ENCODE peak calls at places on chromosomes 12 and 14, in five cellular contexts. U is WERI-Rb-1, Q is HEK293T, N is brain microvascular endothelial cell, M is cardiac fibroblast. K is an unnamed sample.

GRCh38 chr12:108801736-108802665 is 55.4 kb downstream of the SSH1 start:
- DNase-seq in U (no peak), Q (no peak), N (peak), M (peak), K (peak)

GRCh38 chr12:92028039-92028709 is 117.5 kb downstream of the BTG1 start:
- DNase-seq in U (no peak), Q (no peak), N (no peak), M (peak), K (peak)

GRCh38 chr12:68011882-68012207 is 22.6 kb downstream of the IFNG-AS1 start:
- DNase-seq in U (no peak), Q (no peak), N (peak), M (peak), K (peak)

GRCh38 chr12:104658085-104658484 is 201.3 kb downstream of the CHST11 start:
- DNase-seq in U (no peak), Q (no peak), N (no peak), M (no peak), K (no peak)

GRCh38 chr12:56346663-56347062 is 8.0 kb downstream of the IL23A start:
- DNase-seq in U (peak), Q (no peak), N (no peak), M (peak), K (no peak)

GRCh38 chr14:75242546-75243273 is 35.9 kb upstream of the FOS start:
- DNase-seq in U (peak), Q (no peak), N (no peak), M (peak), K (no peak)

GRCh38 chr14:103543721-103544626 is 15.0 kb downstream of the TRMT61A start:
- DNase-seq in U (no peak), Q (no peak), N (no peak), M (no peak), K (no peak)

GRCh38 chr12:89225401-89225800 is 126.9 kb downstream of the DUSP6 start:
- DNase-seq in U (no peak), Q (no peak), N (peak), M (peak), K (peak)

GRCh38 chr14:75654127-75654732 is 6.4 kb downstream of the ERG28 start:
- DNase-seq in U (peak), Q (peak), N (peak), M (peak), K (peak)

GRCh38 chr12:77925536-77926108 is 94.9 kb downstream of the NAV3 start:
- DNase-seq in U (peak), Q (peak), N (peak), M (peak), K (peak)

GRCh38 chr14:98953544-98954346 is 318.3 kb downstream of the BCL11B start:
- DNase-seq in U (no peak), Q (no peak), N (no peak), M (peak), K (no peak)

GRCh38 chr12:43980627-43981191 is 144.8 kb downstream of the TMEM117 start:
- DNase-seq in U (no peak), Q (no peak), N (no peak), M (no peak), K (no peak)

GRCh38 chr12:49946086-49946485 is 4.5 kb upstream of the AQP2 start:
- DNase-seq in U (no peak), Q (no peak), N (no peak), M (no peak), K (no peak)

GRCh38 chr12:113889076-113889475 is 77.0 kb downstream of the RBM19 start:
- DNase-seq in U (no peak), Q (no peak), N (peak), M (peak), K (no peak)

GRCh38 chr12:76740501-76740900 is 23.4 kb upstream of the ZDHHC17 start:
- DNase-seq in U (no peak), Q (no peak), N (no peak), M (no peak), K (no peak)

GRCh38 chr14:29724991-29725390 is 202.7 kb downstream of the PRKD1 start:
- DNase-seq in U (no peak), Q (peak), N (no peak), M (peak), K (peak)

GRCh38 chr12:33180921-33181320 is 258.7 kb downstream of the SYT10 start:
- DNase-seq in U (no peak), Q (no peak), N (no peak), M (no peak), K (peak)

GRCh38 chr14:77183896-77184295 is 2.3 kb downstream of the TMEM63C start:
- DNase-seq in U (no peak), Q (no peak), N (no peak), M (no peak), K (no peak)

GRCh38 chr12:115755752-115756140 is 521.7 kb downstream of the MED13L start:
- DNase-seq in U (no peak), Q (no peak), N (no peak), M (no peak), K (no peak)

GRCh38 chr12:106527356-106527755 is 55.4 kb upstream of the RFX4 start:
- DNase-seq in U (no peak), Q (no peak), N (peak), M (peak), K (no peak)

GRCh38 chr14:69260246-69260978 is 454 bp downstream of the GALNT16 start:
- DNase-seq in U (peak), Q (peak), N (peak), M (peak), K (no peak)

GRCh38 chr14:67461341-67461985 is 27.1 kb downstream of the TMEM229B start:
- DNase-seq in U (no peak), Q (no peak), N (peak), M (peak), K (peak)

GRCh38 chr14:102087762-102088011 is 843 bp upstream of the HSP90AA1 start:
- DNase-seq in U (no peak), Q (no peak), N (no peak), M (no peak), K (no peak)

GRCh38 chr14:68547305-68548193 is 245.3 kb downstream of the ZFP36L1 start:
- DNase-seq in U (no peak), Q (peak), N (peak), M (peak), K (peak)

GRCh38 chr14:51293149-51293925 is 53.3 kb downstream of the TMX1 start:
- DNase-seq in U (no peak), Q (no peak), N (peak), M (peak), K (no peak)

GRCh38 chr12:126389215-126389841 is 1324.1 kb downstream of the AACS start:
- DNase-seq in U (no peak), Q (no peak), N (no peak), M (peak), K (no peak)

GRCh38 chr14:77372304-77372841 is 4.5 kb downstream of the TMED8 start:
- DNase-seq in U (no peak), Q (no peak), N (peak), M (peak), K (no peak)

GRCh38 chr12:102300824-102301461 is 103.3 kb upstream of the PMCH start:
- DNase-seq in U (peak), Q (peak), N (peak), M (peak), K (peak)

GRCh38 chr14:70652871-70653270 is 11.2 kb downstream of the TTC9 start:
- DNase-seq in U (no peak), Q (no peak), N (no peak), M (no peak), K (no peak)

GRCh38 chr12:52915637-52916036 is 10.8 kb upstream of the KRT8 start:
- DNase-seq in U (no peak), Q (no peak), N (no peak), M (no peak), K (no peak)

GRCh38 chr12:34526946-34527345 is 504.6 kb downstream of the ALG10 start:
- DNase-seq in U (no peak), Q (no peak), N (no peak), M (peak), K (peak)